ENCODE peak calls at places on chromosomes 7 and 10, in five cellular contexts. Y, G, R, M and Q are unnamed samples.

GRCh38 chr7:635227-635626 is 91.3 kb upstream of the DNAAF5 start:
- DNase-seq in Y (no peak), G (no peak), R (no peak), M (no peak), Q (no peak)

GRCh38 chr7:151087247-151088018 is 1.2 kb downstream of the AGAP3 start:
- DNase-seq in Y (no peak), G (no peak), R (peak; percentile 85), M (peak; percentile 39), Q (no peak)

GRCh38 chr7:68929712-68930395 is 668.4 kb upstream of the AUTS2 start:
- DNase-seq in Y (no peak), G (no peak), R (no peak), M (no peak), Q (no peak)

GRCh38 chr7:44133295-44133694 is 7.8 kb downstream of the MYL7 start:
- DNase-seq in Y (no peak), G (no peak), R (no peak), M (no peak), Q (no peak)

GRCh38 chr10:35210961-35211360 is 84.3 kb downstream of the CREM start:
- DNase-seq in Y (no peak), G (no peak), R (no peak), M (no peak), Q (no peak)

GRCh38 chr7:149295481-149295850 is 33.5 kb downstream of the ZNF783 start:
- DNase-seq in Y (no peak), G (no peak), R (no peak), M (no peak), Q (no peak)

GRCh38 chr10:117382831-117383230 is 7.6 kb upstream of the PDZD8 start:
- DNase-seq in Y (no peak), G (no peak), R (no peak), M (no peak), Q (no peak)

GRCh38 chr7:42993038-42993437 is 60.9 kb downstream of the MRPL32 start:
- DNase-seq in Y (no peak), G (no peak), R (no peak), M (no peak), Q (no peak)

GRCh38 chr7:99452541-99452940 is 13.4 kb downstream of the ATP5MF start:
- DNase-seq in Y (no peak), G (no peak), R (no peak), M (no peak), Q (no peak)

GRCh38 chr10:132541601-132542011 is 4.0 kb downstream of the INPP5A start:
- DNase-seq in Y (no peak), G (no peak), R (no peak), M (no peak), Q (no peak)

GRCh38 chr10:77641788-77642397 is 4.3 kb upstream of the KCNMA1 start:
- DNase-seq in Y (peak; percentile 32), G (peak; percentile 53), R (peak; percentile 56), M (peak; percentile 59), Q (peak; percentile 47)

GRCh38 chr10:47165168-47165710 is 134.8 kb upstream of the GDF10 start:
- DNase-seq in Y (no peak), G (no peak), R (no peak), M (no peak), Q (no peak)